ENCODE peak calls at places on chromosomes 5 and 9, in four cellular contexts. L is NCI-H1092 treated with DMSO at 0.1 percent for 48 hours, C is lung microvascular endothelial cell, R is astrocyte of the spinal cord. Y is an unnamed sample.

GRCh38 chr5:305459-305858 is 16.1 kb upstream of the AHRR start:
- DNase-seq in C (no peak), R (no peak), L (no peak), Y (no peak)

GRCh38 chr9:92607773-92608172 is 62.2 kb downstream of the IPPK start:
- DNase-seq in R (peak), L (peak), C (peak), Y (peak)

GRCh38 chr5:172496671-172497371 is 42.5 kb upstream of the SH3PXD2B start:
- DNase-seq in C (peak), R (peak), L (no peak), Y (no peak)

GRCh38 chr9:33442125-33442524 is 5.3 kb downstream of the AQP3 start:
- DNase-seq in L (no peak), R (no peak), C (no peak), Y (no peak)

GRCh38 chr9:93136011-93136440 is 2.0 kb upstream of the NINJ1 start:
- DNase-seq in C (peak), L (peak), R (peak), Y (peak)

GRCh38 chr9:38176256-38176655 is 107.2 kb upstream of the SHB start:
- DNase-seq in C (peak), R (no peak), L (no peak), Y (no peak)

GRCh38 chr5:74185599-74185998 is 454.9 kb downstream of the ENC1 start:
- DNase-seq in L (peak), C (no peak), R (peak), Y (no peak)

GRCh38 chr5:171520300-171521170 is 101.1 kb downstream of the FGF18 start:
- DNase-seq in R (peak), C (peak), L (no peak), Y (no peak)

GRCh38 chr5:146130440-146131045 is 25.2 kb upstream of the PLAC8L1 start:
- DNase-seq in R (peak), C (peak), L (no peak), Y (no peak)

GRCh38 chr9:84170521-84171141 is 169.9 kb downstream of the SLC28A3 start:
- DNase-seq in C (peak), R (peak), L (peak), Y (peak)